ENCODE peak calls at places on chromosome 10, in seven cellular contexts. M is tibial artery, F is transverse colon, H is upper lobe of right lung, J is psoas muscle, T is heart right ventricle, E is heart left ventricle. B is an unnamed sample.

GRCh38 chr10:87593702-87594101 is 66.0 kb upstream of the PAPSS2 start:
- DNase-seq in M (no peak), F (no peak), H (no peak), J (no peak), T (no peak), E (no peak), B (no peak)

GRCh38 chr10:110746969-110747608 is 103.0 kb downstream of the RBM20 start:
- DNase-seq in M (no peak), F (no peak), H (no peak), J (no peak), T (no peak), E (no peak), B (no peak)

GRCh38 chr10:118259288-118259906 is 82.7 kb downstream of the FAM204A start:
- DNase-seq in M (no peak), F (peak; percentile 47), H (no peak), J (no peak), T (no peak), E (no peak), B (no peak)

GRCh38 chr10:48981310-48981907 is 41.8 kb upstream of the LRRC18 start:
- DNase-seq in M (peak; percentile 74), F (peak; percentile 51), H (peak; percentile 81), J (peak; percentile 64), T (peak; percentile 50), E (peak; percentile 68), B (peak; percentile 83)

GRCh38 chr10:3755440-3756359 is 29.3 kb downstream of the KLF6 start:
- DNase-seq in M (no peak), F (no peak), H (no peak), J (no peak), T (no peak), E (no peak), B (no peak)

GRCh38 chr10:10722422-10722821 is 295.2 kb upstream of the CELF2 start:
- DNase-seq in M (no peak), F (no peak), H (no peak), J (no peak), T (no peak), E (no peak), B (no peak)

GRCh38 chr10:94738588-94738987 is 23.9 kb upstream of the CYP2C19 start:
- DNase-seq in M (no peak), F (no peak), H (no peak), J (no peak), T (no peak), E (no peak), B (no peak)

GRCh38 chr10:112298581-112298980 is 15.4 kb downstream of the TECTB start:
- DNase-seq in M (no peak), F (no peak), H (no peak), J (no peak), T (no peak), E (no peak), B (no peak)

GRCh38 chr10:127702201-127702600 is 34.8 kb upstream of the FOXI2 start:
- DNase-seq in M (no peak), F (no peak), H (no peak), J (no peak), T (no peak), E (no peak), B (no peak)

GRCh38 chr10:86400705-86401587 is 34.4 kb upstream of the GRID1 start:
- DNase-seq in M (peak; percentile 80), F (peak; percentile 59), H (peak; percentile 81), J (peak; percentile 51), T (no peak), E (peak; percentile 63), B (peak; percentile 82)

GRCh38 chr10:129501652-129502436 is 34.8 kb downstream of the MGMT start:
- DNase-seq in M (no peak), F (no peak), H (no peak), J (no peak), T (no peak), E (no peak), B (no peak)

GRCh38 chr10:21161647-21162046 is 264.5 kb upstream of the NEBL start:
- DNase-seq in M (no peak), F (no peak), H (no peak), J (no peak), T (no peak), E (no peak), B (no peak)

GRCh38 chr10:133032976-133033741 is 54.6 kb upstream of the ADGRA1 start:
- DNase-seq in M (no peak), F (no peak), H (no peak), J (no peak), T (no peak), E (no peak), B (no peak)

GRCh38 chr10:110737886-110738634 is 93.9 kb downstream of the RBM20 start:
- DNase-seq in M (no peak), F (no peak), H (no peak), J (no peak), T (no peak), E (no peak), B (no peak)

GRCh38 chr10:35613597-35614226 is 8.6 kb downstream of the GJD4 start:
- DNase-seq in M (no peak), F (no peak), H (no peak), J (no peak), T (no peak), E (no peak), B (no peak)

GRCh38 chr10:34491666-34492065 is 323.4 kb downstream of the PARD3 start:
- DNase-seq in M (no peak), F (no peak), H (no peak), J (no peak), T (no peak), E (no peak), B (no peak)

GRCh38 chr10:124942317-124943169 is 620 bp downstream of the ZRANB1 start:
- DNase-seq in M (no peak), F (no peak), H (no peak), J (no peak), T (no peak), E (no peak), B (no peak)

GRCh38 chr10:100624298-100624697 is 88.6 kb downstream of the HIF1AN start:
- DNase-seq in M (peak; percentile 47), F (no peak), H (peak; percentile 35), J (no peak), T (no peak), E (no peak), B (no peak)

GRCh38 chr10:79981673-79982485 is 33.0 kb upstream of the SFTPD start:
- DNase-seq in M (peak; percentile 71), F (peak; percentile 52), H (peak; percentile 93), J (peak; percentile 45), T (peak; percentile 30), E (peak; percentile 75), B (peak; percentile 82)

GRCh38 chr10:62735464-62736188 is 68.9 kb upstream of the ADO start:
- DNase-seq in M (no peak), F (no peak), H (no peak), J (no peak), T (no peak), E (no peak), B (no peak)

GRCh38 chr10:132889556-132889955 is 52.8 kb downstream of the CFAP46 start:
- DNase-seq in M (peak; percentile 51), F (no peak), H (peak; percentile 18), J (no peak), T (no peak), E (no peak), B (no peak)

DNA sequence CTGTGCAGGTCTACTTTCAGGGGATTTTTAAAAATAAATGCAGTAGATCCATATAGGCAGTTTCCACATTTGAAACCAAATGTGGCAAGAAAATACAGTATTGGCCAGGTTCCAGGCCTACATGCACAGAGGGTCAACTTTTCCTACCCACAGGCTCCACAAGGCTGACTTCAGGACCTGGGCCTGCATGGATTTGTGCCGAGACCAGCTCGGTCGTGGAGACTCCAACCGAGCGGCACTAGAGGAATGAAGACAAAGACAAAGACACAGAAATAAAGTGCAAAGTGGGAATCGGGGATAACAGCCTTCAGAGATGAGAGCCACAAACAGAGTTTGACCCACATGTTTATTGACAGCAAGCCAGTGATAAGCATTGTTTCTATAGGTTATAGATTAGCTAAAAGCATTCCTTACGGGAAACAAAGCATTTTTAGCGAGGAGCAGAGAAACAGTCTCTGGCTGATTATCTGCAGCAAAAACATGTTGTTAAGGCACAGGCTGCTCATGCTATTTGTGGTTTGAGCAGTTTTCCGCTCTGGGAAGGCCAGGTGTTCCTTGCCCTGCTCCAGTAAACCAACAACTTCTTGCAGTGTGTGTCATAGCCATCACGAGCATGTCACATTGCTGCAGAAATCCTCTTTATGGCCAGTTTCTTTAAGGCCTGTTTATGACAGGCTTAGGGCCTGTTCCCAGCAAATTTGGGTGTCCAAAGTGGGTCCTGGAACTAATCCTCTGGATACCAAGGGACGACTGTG is 52.6 kb downstream of the ZNF37A start:
- DNase-seq in M (no peak), F (no peak), H (no peak), J (no peak), T (no peak), E (no peak), B (no peak)
- H3K9me3 ChIP-seq in M (peaks cover 73% of the 10 kb centered on the region), F (peaks cover 3% of the 10 kb centered on the region), H (peaks cover 8% of the 10 kb centered on the region), J (no peaks in the 10 kb centered on the region), T (no peaks in the 10 kb centered on the region), E (no peaks in the 10 kb centered on the region), B (peaks cover 1% of the 10 kb centered on the region)

DNA sequence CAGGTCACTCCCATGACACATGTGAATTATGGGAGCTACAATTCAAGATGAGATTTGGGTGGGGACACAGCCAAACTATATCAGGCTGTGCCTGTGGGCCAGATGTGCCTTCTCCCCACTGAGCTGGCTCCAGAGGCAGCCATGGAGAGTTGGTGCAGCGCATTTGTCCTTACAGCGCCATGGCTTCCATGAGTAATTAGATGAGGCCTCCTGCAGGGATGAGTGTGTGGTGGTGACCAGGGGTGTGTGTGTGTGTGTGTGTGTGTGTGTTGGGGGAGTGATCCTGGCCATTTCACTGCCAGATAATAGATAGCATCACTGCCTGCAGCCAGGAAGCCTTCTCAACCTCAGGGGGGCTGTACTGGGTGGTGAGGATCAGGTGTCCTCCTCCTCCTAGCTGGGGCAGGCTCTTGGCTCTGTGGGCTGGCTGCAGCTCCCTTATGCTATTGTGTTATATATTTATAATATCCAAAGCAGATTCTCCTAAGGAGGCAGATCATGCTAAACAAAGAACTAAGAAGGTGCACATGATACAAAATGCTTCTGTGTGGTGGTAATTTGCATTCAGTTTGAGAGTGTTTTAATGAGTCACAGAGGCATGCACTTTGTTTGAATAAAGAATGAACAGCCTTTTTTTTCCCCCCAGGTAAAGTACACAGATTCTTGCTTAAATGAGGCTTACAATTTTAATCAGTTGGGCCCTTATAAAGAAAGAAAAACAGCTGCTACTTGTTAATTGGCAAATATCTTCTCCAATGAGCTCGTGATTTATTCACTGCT is 94.8 kb downstream of the FANK1 start:
- DNase-seq in M (no peak), F (no peak), H (no peak), J (no peak), T (no peak), E (no peak), B (no peak)
- H3K4me3 ChIP-seq in M (no peak overlapping the region), F (no peak overlapping the region), H (no peak overlapping the region), J (no peak overlapping the region), T (no peak overlapping the region), E (no peak overlapping the region), B (no peak overlapping the region)

DNA sequence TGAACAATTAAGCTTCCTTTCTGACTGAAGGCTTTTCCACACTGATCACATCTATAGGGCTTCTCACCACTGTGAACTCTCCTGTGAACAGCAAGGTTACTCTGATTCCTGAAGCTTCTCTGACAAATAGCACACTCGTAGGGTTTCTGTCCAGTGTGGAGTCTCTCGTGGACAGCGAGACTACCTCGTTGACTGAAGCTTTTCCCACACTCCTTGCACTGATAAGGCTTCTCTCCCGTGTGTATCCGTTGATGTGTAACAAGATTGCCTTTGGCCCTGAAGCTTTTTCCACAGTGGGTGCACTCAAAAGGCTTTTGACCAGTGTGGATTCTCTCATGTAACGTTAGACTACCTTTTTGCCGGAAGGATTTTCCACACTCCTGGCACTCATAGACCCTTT is 4.4 kb downstream of the ZNF32 start:
- DNase-seq in M (no peak), F (no peak), H (no peak), J (no peak), T (no peak), E (no peak), B (no peak)
- H3K9me3 ChIP-seq in M (peaks cover 74% of the 10 kb centered on the region), F (peaks cover 62% of the 10 kb centered on the region), H (peaks cover 54% of the 10 kb centered on the region), J (peaks cover 58% of the 10 kb centered on the region), T (no peaks in the 10 kb centered on the region), E (peaks cover 47% of the 10 kb centered on the region), B (peaks cover 16% of the 10 kb centered on the region)

GRCh38 chr10:13337827-13338196 is 10.3 kb downstream of the SEPHS1 start:
- DNase-seq in M (no peak), F (peak; percentile 69), H (no peak), J (no peak), T (no peak), E (no peak), B (no peak)
- H3K4me3 ChIP-seq in M (no peak overlapping the region), F (no peak overlapping the region), H (no peak overlapping the region), J (no peak overlapping the region), T (no peak overlapping the region), E (no peak overlapping the region), B (no peak overlapping the region)

B was measured in right cardiac atrium.